ENCODE peak calls at places on chromosome 21, in seven cellular contexts. V is esophagus squamous epithelium, Y is lower lobe of right lung, L is GM23248, X is fibroblast of lung, J is heart left ventricle, E is esophagus muscularis mucosa. A is an unnamed sample.

GRCh38 chr21:31476551-31477120 is 132.6 kb upstream of the TIAM1 start:
- DNase-seq in X (peak; percentile 7), L (peak; percentile 45), Y (no peak), J (no peak), V (no peak), E (no peak), A (no peak)

GRCh38 chr21:40466893-40467483 is 380.0 kb downstream of the DSCAM start:
- DNase-seq in L (no peak), E (no peak), Y (no peak), X (peak; percentile 13), J (no peak), V (no peak), A (no peak)

GRCh38 chr21:25963186-25963585 is 207.4 kb downstream of the APP start:
- DNase-seq in Y (no peak), J (no peak), E (no peak), V (no peak), X (peak; percentile 77), L (peak; percentile 19), A (no peak)

GRCh38 chr21:31184462-31184861 is 146.2 kb upstream of the KRTAP19-8 start:
- DNase-seq in E (no peak), X (no peak), V (no peak), Y (no peak), L (no peak), J (no peak), A (no peak)

GRCh38 chr21:15221799-15222386 is 157.1 kb upstream of the NRIP1 start:
- DNase-seq in Y (peak; percentile 61), L (peak; percentile 86), J (peak; percentile 41), X (peak; percentile 79), E (no peak), V (no peak), A (peak; percentile 70)

GRCh38 chr21:35528109-35529042 is 479.3 kb upstream of the RUNX1 start:
- DNase-seq in V (no peak), J (peak; percentile 20), E (no peak), Y (peak; percentile 55), L (no peak), X (no peak), A (no peak)

GRCh38 chr21:19899645-19900044 is 1098.6 kb upstream of the NCAM2 start:
- DNase-seq in Y (no peak), X (no peak), J (no peak), L (no peak), E (no peak), V (no peak), A (no peak)

GRCh38 chr21:38315155-38315554 is 58.4 kb downstream of the KCNJ15 start:
- DNase-seq in V (no peak), J (no peak), Y (no peak), L (no peak), E (no peak), X (no peak), A (no peak)

GRCh38 chr21:42760977-42761751 is 107.7 kb downstream of the PDE9A start:
- DNase-seq in L (peak; percentile 4), E (no peak), J (no peak), V (no peak), Y (peak; percentile 39), X (no peak), A (no peak)

GRCh38 chr21:16533692-16534407 is 804.1 kb downstream of the USP25 start:
- DNase-seq in E (no peak), Y (no peak), J (no peak), V (no peak), L (peak; percentile 60), X (peak; percentile 41), A (no peak)

GRCh38 chr21:14737922-14738321 is 191.8 kb upstream of the SAMSN1 start:
- DNase-seq in X (no peak), V (no peak), J (peak; percentile 21), Y (no peak), L (peak; percentile 55), E (no peak), A (no peak)

GRCh38 chr21:43866659-43867331 is 1.8 kb downstream of the AGPAT3 start:
- DNase-seq in J (no peak), X (no peak), E (no peak), V (no peak), L (no peak), Y (no peak), A (no peak)

GRCh38 chr21:25999935-26000582 is 170.5 kb downstream of the APP start:
- DNase-seq in L (no peak), V (no peak), E (no peak), Y (no peak), X (no peak), J (no peak), A (no peak)

GRCh38 chr21:20729376-20729775 is 268.8 kb upstream of the NCAM2 start:
- DNase-seq in V (no peak), X (peak; percentile 3), J (no peak), E (no peak), L (no peak), Y (no peak), A (no peak)

GRCh38 chr21:29115899-29116298 is 14.5 kb upstream of the MAP3K7CL start:
- DNase-seq in E (no peak), X (peak; percentile 36), V (no peak), L (no peak), J (no peak), Y (no peak), A (no peak)

GRCh38 chr21:31780944-31781343 is 49.0 kb upstream of the SCAF4 start:
- DNase-seq in J (no peak), V (no peak), Y (no peak), L (no peak), X (no peak), E (no peak), A (no peak)

GRCh38 chr21:44011123-44011773 is 861 bp upstream of the TRAPPC10 start:
- DNase-seq in J (peak; percentile 46), V (no peak), Y (no peak), X (no peak), L (no peak), E (no peak), A (no peak)

GRCh38 chr21:35041122-35041521 is 8.0 kb downstream of the RUNX1 start:
- DNase-seq in Y (no peak), E (no peak), J (no peak), V (no peak), L (no peak), X (no peak), A (no peak)

DNA sequence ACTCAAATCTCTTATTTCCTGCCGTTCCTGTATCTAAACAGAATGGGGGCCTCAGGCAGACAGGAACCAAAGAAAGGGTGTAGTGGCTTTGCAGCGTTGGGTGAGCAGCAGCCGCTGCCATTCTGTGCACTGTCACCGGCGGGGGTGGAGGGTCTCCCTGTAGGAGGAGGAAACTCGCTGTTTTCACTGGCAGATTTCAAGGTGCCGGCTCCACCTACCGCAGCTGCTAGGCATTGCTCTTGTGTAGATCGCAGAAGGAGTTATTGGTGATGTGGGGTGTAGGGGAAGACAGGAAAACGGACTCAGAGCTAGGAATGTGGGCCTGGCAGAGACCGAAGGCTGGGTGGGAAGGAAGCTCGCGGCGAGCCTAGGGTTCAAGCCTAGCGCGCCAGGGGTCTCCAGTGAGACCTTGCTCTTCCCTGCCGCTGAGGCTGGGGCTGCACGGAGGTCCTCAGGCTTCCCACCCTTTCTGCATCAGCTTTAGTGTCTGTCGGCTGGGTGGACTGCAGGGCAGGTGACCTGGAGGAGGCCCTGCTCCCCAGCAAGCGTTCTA is 20.8 kb downstream of the ATP5PO start:
- DNase-seq in X (peak; percentile 89), E (peak; percentile 94), L (peak; percentile 92), V (no peak), Y (peak; percentile 75), J (peak; percentile 77), A (peak; percentile 73)
- H3K4me3 ChIP-seq in X (peak overlapping the region; percentile 34), E (peak overlapping the region; percentile 40), L (peak overlapping the region; percentile 65), V (peak overlapping the region; percentile 30), Y (peak overlapping the region; percentile 37), J (peak overlapping the region; percentile 30), A (no peak overlapping the region)

DNA sequence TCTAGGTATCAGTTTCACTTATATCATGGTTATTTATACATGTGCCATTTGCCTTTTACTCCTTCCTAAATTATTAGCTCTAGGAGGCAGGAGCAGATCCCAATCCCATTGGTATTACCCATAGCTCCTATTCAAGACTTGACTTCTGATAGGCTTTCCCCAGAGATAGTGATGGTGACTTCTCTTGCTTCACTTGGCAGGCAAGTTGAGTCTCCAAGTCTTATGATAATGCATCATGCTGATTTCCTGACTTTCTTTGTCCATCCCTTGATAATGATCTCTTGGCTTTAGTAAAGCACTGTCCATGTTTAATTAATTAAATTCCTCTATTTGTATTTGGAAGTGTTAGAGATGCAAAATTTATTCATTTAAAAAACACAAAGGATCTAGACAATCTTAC is 253.5 kb upstream of the ADAMTS5 start:
- DNase-seq in L (peak; percentile 29), V (no peak), E (no peak), X (no peak), J (no peak), Y (no peak), A (no peak)
- H3K27ac ChIP-seq in L (no peak overlapping the region), V (no peak overlapping the region), E (no peak overlapping the region), X (no peak overlapping the region), J (no peak overlapping the region), Y (no peak overlapping the region), A (no peak overlapping the region)

GRCh38 chr21:45154511-45155508 is 80.4 kb downstream of the ADARB1 start:
- DNase-seq in Y (no peak), V (no peak), X (peak; percentile 86), L (peak; percentile 74), E (no peak), J (no peak), A (no peak)

GRCh38 chr21:45158491-45159423 is 84.4 kb downstream of the ADARB1 start:
- DNase-seq in V (no peak), E (peak; percentile 53), Y (no peak), X (no peak), L (no peak), J (no peak), A (no peak)

GRCh38 chr21:45156459-45156858 is 82.1 kb downstream of the ADARB1 start:
- DNase-seq in J (no peak), Y (no peak), V (no peak), L (no peak), E (no peak), X (no peak), A (no peak)

GRCh38 chr21:45155910-45156309 is 81.5 kb downstream of the ADARB1 start:
- DNase-seq in V (no peak), E (no peak), Y (no peak), J (no peak), X (no peak), L (no peak), A (no peak)

GRCh38 chr21:45157932-45158331 is 83.6 kb downstream of the ADARB1 start:
- DNase-seq in L (no peak), X (no peak), E (peak; percentile 78), V (no peak), J (no peak), Y (no peak), A (no peak)
- H3K4me3 ChIP-seq in L (no peak overlapping the region), X (no peak overlapping the region), E (no peak overlapping the region), V (no peak overlapping the region), J (no peak overlapping the region), Y (no peak overlapping the region), A (no peak overlapping the region)

GRCh38 chr21:46550511-46550941 is 54.4 kb downstream of the S100B start:
- DNase-seq in L (no peak), J (no peak), V (no peak), Y (no peak), X (no peak), E (peak; percentile 91), A (no peak)

GRCh38 chr21:46551636-46552241 is 53.1 kb downstream of the S100B start:
- DNase-seq in V (no peak), Y (peak; percentile 76), E (peak; percentile 92), L (no peak), X (no peak), J (no peak), A (no peak)

GRCh38 chr21:46553993-46554392 is 50.9 kb downstream of the S100B start:
- DNase-seq in X (no peak), L (no peak), J (no peak), Y (no peak), V (no peak), E (peak; percentile 29), A (no peak)

GRCh38 chr21:46552865-46553379 is 52.0 kb downstream of the S100B start:
- DNase-seq in J (no peak), V (no peak), Y (no peak), X (no peak), E (peak; percentile 83), L (no peak), A (no peak)

GRCh38 chr21:46552274-46552673 is 52.6 kb downstream of the S100B start:
- DNase-seq in E (no peak), J (no peak), L (no peak), Y (no peak), X (no peak), V (no peak), A (no peak)
- H3K27ac ChIP-seq in E (no peak overlapping the region), J (peak overlapping the region; percentile 90), L (no peak overlapping the region), Y (peak overlapping the region; percentile 78), X (no peak overlapping the region), V (peak overlapping the region; percentile 4), A (no peak overlapping the region)

A was measured in iPS DF 6.9.